ENCODE peak calls at places on chromosomes 7 and 10, in four cellular contexts. H, K, F and P are unnamed samples.
A peak's percentile ranks its signal among the peaks of the same experiment; 100 is the strongest.

GRCh38 chr10:103241262-103242011 is 4.2 kb upstream of the RPEL1 start:
- DNase-seq in H (peak; percentile 43), K (no peak), F (no peak), P (no peak)

GRCh38 chr10:49323896-49324270 is 24.9 kb downstream of the C10orf71 start:
- DNase-seq in H (no peak), K (no peak), F (no peak), P (no peak)

GRCh38 chr7:8086239-8086638 is 117.6 kb downstream of the GLCCI1 start:
- DNase-seq in H (no peak), K (no peak), F (no peak), P (no peak)

GRCh38 chr7:128932862-128933821 is 4.6 kb upstream of the IRF5 start:
- DNase-seq in H (no peak), K (no peak), F (no peak), P (no peak)

GRCh38 chr7:63927261-63927660 is 71.4 kb upstream of the ZNF722 start:
- DNase-seq in H (no peak), K (no peak), F (no peak), P (no peak)

GRCh38 chr10:128483216-128483615 is 357.0 kb upstream of the MKI67 start:
- DNase-seq in H (no peak), K (peak; percentile 39), F (no peak), P (no peak)

GRCh38 chr7:55526770-55527169 is 45.5 kb downstream of the VOPP1 start:
- DNase-seq in H (no peak), K (no peak), F (no peak), P (peak; percentile 29)

GRCh38 chr7:104327963-104328307 is 468 bp upstream of the LHFPL3 start:
- DNase-seq in H (no peak), K (no peak), F (no peak), P (no peak)

GRCh38 chr10:96532523-96532922 is 18.8 kb upstream of the TLL2 start:
- DNase-seq in H (no peak), K (no peak), F (no peak), P (no peak)

GRCh38 chr7:14321947-14322346 is 332.5 kb upstream of the ETV1 start:
- DNase-seq in H (no peak), K (no peak), F (no peak), P (no peak)

GRCh38 chr7:134602921-134603394 is 43.7 kb upstream of the BPGM start:
- DNase-seq in H (peak; percentile 54), K (no peak), F (no peak), P (no peak)

GRCh38 chr7:139091677-139091996 is 17.9 kb downstream of the ZC3HAV1 start:
- DNase-seq in H (no peak), K (no peak), F (no peak), P (no peak)

GRCh38 chr10:924524-924859 is 7.0 kb downstream of the LARP4B start:
- DNase-seq in H (no peak), K (no peak), F (no peak), P (no peak)

GRCh38 chr7:32928785-32929184 is 28.5 kb upstream of the FKBP9 start:
- DNase-seq in H (no peak), K (no peak), F (no peak), P (no peak)

GRCh38 chr7:32091608-32092210 is 21.5 kb upstream of the PDE1C start:
- DNase-seq in H (peak; percentile 62), K (no peak), F (no peak), P (no peak)

GRCh38 chr10:4354382-4354812 is 471.6 kb upstream of the AKR1E2 start:
- DNase-seq in H (peak; percentile 32), K (no peak), F (no peak), P (no peak)

GRCh38 chr10:60942134-60942533 is 1.9 kb downstream of the RHOBTB1 start:
- DNase-seq in H (no peak), K (no peak), F (no peak), P (no peak)

GRCh38 chr10:121240556-121240955 is 357.7 kb downstream of the FGFR2 start:
- DNase-seq in H (no peak), K (no peak), F (no peak), P (no peak)

GRCh38 chr10:121236621-121237020 is 361.6 kb downstream of the FGFR2 start:
- DNase-seq in H (no peak), K (no peak), F (no peak), P (no peak)

GRCh38 chr10:121240011-121240410 is 358.2 kb downstream of the FGFR2 start:
- DNase-seq in H (no peak), K (no peak), F (no peak), P (no peak)

GRCh38 chr10:121235692-121236091 is 362.6 kb downstream of the FGFR2 start:
- DNase-seq in H (no peak), K (no peak), F (no peak), P (no peak)

GRCh38 chr10:121237718-121238117 is 360.5 kb downstream of the FGFR2 start:
- DNase-seq in H (no peak), K (no peak), F (no peak), P (no peak)
- TF ChIP-seq CTCF in H (peak; percentile 12), K (no peak), F (peak; percentile 23), P (no peak)

DNA sequence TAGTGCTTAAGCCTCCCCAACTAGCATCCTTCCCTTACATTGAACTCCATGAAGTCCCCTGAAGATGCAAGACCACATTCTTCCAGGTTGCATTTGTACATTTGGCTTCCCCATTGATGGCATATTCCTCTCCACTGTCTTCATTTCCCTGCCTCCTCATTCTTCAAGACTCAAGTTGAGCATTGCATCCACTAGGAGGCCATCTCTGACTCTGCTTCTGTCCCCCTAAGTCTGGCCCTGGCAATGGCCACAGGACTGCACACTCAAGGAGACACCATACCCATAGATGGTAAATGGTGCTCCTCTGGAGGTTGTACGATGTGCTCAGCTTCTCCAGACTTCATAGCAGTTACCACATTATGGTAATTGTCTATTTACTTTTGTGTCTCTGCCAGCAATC is 112.5 kb downstream of the PTPRZ1 start:
- DNase-seq in H (no peak), K (no peak), F (no peak), P (no peak)
- TF ChIP-seq CTCF in H (no peak), K (peak; percentile 23), F (no peak), P (no peak)

DNA sequence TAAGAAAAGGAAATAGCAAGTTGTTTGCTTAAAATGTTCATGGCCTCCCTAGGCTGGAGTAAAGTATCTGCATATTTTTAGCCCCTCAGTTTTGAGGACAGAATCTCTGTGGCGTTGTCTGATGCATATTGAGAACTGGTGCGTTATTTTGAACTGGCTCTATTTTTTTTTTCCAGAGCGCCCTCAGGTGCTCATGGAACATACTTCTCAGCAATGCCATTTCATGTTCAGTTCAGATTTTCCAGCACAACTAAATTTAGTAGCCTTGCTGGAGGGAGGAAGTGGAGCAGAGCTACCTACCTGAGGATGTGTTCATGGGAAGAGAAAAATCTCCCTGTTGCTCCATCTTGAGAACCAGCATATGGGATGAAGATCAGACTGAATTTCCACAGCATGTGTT is 870.5 kb downstream of the LRMDA start:
- DNase-seq in H (no peak), K (no peak), F (no peak), P (no peak)
- TF ChIP-seq CTCF in H (peak; percentile 16), K (no peak), F (peak; percentile 32), P (no peak)

GRCh38 chr10:81843042-81843441 is 32.0 kb upstream of the NRG3 start:
- DNase-seq in H (no peak), K (no peak), F (no peak), P (no peak)
- TF ChIP-seq CTCF in H (no peak), K (no peak), F (no peak), P (no peak)

GRCh38 chr7:132654150-132654549 is 77.9 kb upstream of the PLXNA4 start:
- DNase-seq in H (no peak), K (no peak), F (no peak), P (no peak)
- TF ChIP-seq CTCF in H (peak; percentile 50), K (peak; percentile 57), F (peak; percentile 46), P (peak; percentile 30)

GRCh38 chr7:106794276-106795136 is 70.6 kb upstream of the PIK3CG start:
- DNase-seq in H (no peak), K (no peak), F (no peak), P (no peak)

GRCh38 chr7:106792233-106792926 is 72.7 kb upstream of the PIK3CG start:
- DNase-seq in H (no peak), K (no peak), F (no peak), P (no peak)

GRCh38 chr7:106793015-106793651 is 71.9 kb upstream of the PIK3CG start:
- DNase-seq in H (peak; percentile 19), K (peak; percentile 50), F (no peak), P (peak; percentile 20)

GRCh38 chr7:106791526-106791925 is 73.6 kb upstream of the PIK3CG start:
- DNase-seq in H (no peak), K (no peak), F (no peak), P (no peak)

GRCh38 chr7:106788637-106789036 is 76.4 kb upstream of the PIK3CG start:
- DNase-seq in H (no peak), K (no peak), F (no peak), P (no peak)
- TF ChIP-seq CTCF in H (no peak), K (no peak), F (no peak), P (no peak)